ENCODE peak calls at places on chromosomes 13 and 19, in nine cellular contexts. One of them, this sample, is unnamed.

GRCh38 chr19:45496349-45496953 is 396 bp downstream of the RTN2 start:
- DNase-seq in transverse colon: no peak
- DNase-seq in A549: no peak
- DNase-seq in K562: peak
- DNase-seq in suprapubic skin: peak
- DNase-seq in ovary: peak
- DNase-seq in esophagus muscularis mucosa: no peak
- DNase-seq in tibial nerve: no peak
- DNase-seq in H1: no peak
- DNase-seq in this sample: no peak

GRCh38 chr13:29767006-29767405 is 83.4 kb downstream of the UBL3 start:
- DNase-seq in transverse colon: no peak
- DNase-seq in A549: no peak
- DNase-seq in K562: no peak
- DNase-seq in suprapubic skin: no peak
- DNase-seq in ovary: no peak
- DNase-seq in esophagus muscularis mucosa: no peak
- DNase-seq in tibial nerve: no peak
- DNase-seq in H1: no peak
- DNase-seq in this sample: no peak

GRCh38 chr13:110680852-110681251 is 25.1 kb downstream of the CARS2 start:
- DNase-seq in transverse colon: no peak
- DNase-seq in A549: peak
- DNase-seq in K562: peak
- DNase-seq in suprapubic skin: no peak
- DNase-seq in ovary: no peak
- DNase-seq in esophagus muscularis mucosa: no peak
- DNase-seq in tibial nerve: no peak
- DNase-seq in H1: no peak
- DNase-seq in this sample: no peak

GRCh38 chr19:42089191-42089750 is 13.3 kb downstream of the ZNF574 start:
- DNase-seq in transverse colon: no peak
- DNase-seq in A549: no peak
- DNase-seq in K562: no peak
- DNase-seq in suprapubic skin: no peak
- DNase-seq in ovary: no peak
- DNase-seq in esophagus muscularis mucosa: no peak
- DNase-seq in tibial nerve: no peak
- DNase-seq in H1: no peak
- DNase-seq in this sample: no peak

GRCh38 chr19:33432408-33433170 is 59.1 kb downstream of the CEBPG start:
- DNase-seq in transverse colon: no peak
- DNase-seq in A549: no peak
- DNase-seq in K562: no peak
- DNase-seq in suprapubic skin: no peak
- DNase-seq in ovary: no peak
- DNase-seq in esophagus muscularis mucosa: no peak
- DNase-seq in tibial nerve: no peak
- DNase-seq in H1: no peak
- DNase-seq in this sample: no peak

GRCh38 chr13:75458696-75459422 is 23.1 kb downstream of the TBC1D4 start:
- DNase-seq in transverse colon: peak
- DNase-seq in A549: no peak
- DNase-seq in K562: no peak
- DNase-seq in suprapubic skin: no peak
- DNase-seq in ovary: no peak
- DNase-seq in esophagus muscularis mucosa: no peak
- DNase-seq in tibial nerve: no peak
- DNase-seq in H1: no peak
- DNase-seq in this sample: peak

GRCh38 chr19:2391118-2391725 is 31.2 kb downstream of the TMPRSS9 start:
- DNase-seq in transverse colon: no peak
- DNase-seq in A549: peak
- DNase-seq in K562: peak
- DNase-seq in suprapubic skin: no peak
- DNase-seq in ovary: no peak
- DNase-seq in esophagus muscularis mucosa: no peak
- DNase-seq in tibial nerve: peak
- DNase-seq in H1: no peak
- DNase-seq in this sample: peak

GRCh38 chr13:41413907-41414306 is 43.4 kb upstream of the RGCC start:
- DNase-seq in transverse colon: no peak
- DNase-seq in A549: no peak
- DNase-seq in K562: no peak
- DNase-seq in suprapubic skin: no peak
- DNase-seq in ovary: no peak
- DNase-seq in esophagus muscularis mucosa: peak
- DNase-seq in tibial nerve: no peak
- DNase-seq in H1: no peak
- DNase-seq in this sample: no peak

GRCh38 chr13:98326274-98326673 is 149.2 kb upstream of the RNF113B start:
- DNase-seq in transverse colon: no peak
- DNase-seq in A549: no peak
- DNase-seq in K562: no peak
- DNase-seq in suprapubic skin: no peak
- DNase-seq in ovary: no peak
- DNase-seq in esophagus muscularis mucosa: no peak
- DNase-seq in tibial nerve: no peak
- DNase-seq in H1: no peak
- DNase-seq in this sample: no peak

GRCh38 chr19:30158893-30159245 is 213.3 kb upstream of the ZNF536 start:
- DNase-seq in transverse colon: no peak
- DNase-seq in A549: no peak
- DNase-seq in K562: no peak
- DNase-seq in suprapubic skin: no peak
- DNase-seq in ovary: no peak
- DNase-seq in esophagus muscularis mucosa: no peak
- DNase-seq in tibial nerve: no peak
- DNase-seq in H1: no peak
- DNase-seq in this sample: no peak

GRCh38 chr13:50198508-50198907 is 183.3 kb downstream of the KCNRG start:
- DNase-seq in transverse colon: no peak
- DNase-seq in A549: no peak
- DNase-seq in K562: no peak
- DNase-seq in suprapubic skin: no peak
- DNase-seq in ovary: no peak
- DNase-seq in esophagus muscularis mucosa: peak
- DNase-seq in tibial nerve: peak
- DNase-seq in H1: no peak
- DNase-seq in this sample: no peak

GRCh38 chr13:109790951-109791605 is 4.7 kb upstream of the IRS2 start:
- DNase-seq in transverse colon: peak
- DNase-seq in A549: no peak
- DNase-seq in K562: no peak
- DNase-seq in suprapubic skin: no peak
- DNase-seq in ovary: no peak
- DNase-seq in esophagus muscularis mucosa: peak
- DNase-seq in tibial nerve: peak
- DNase-seq in H1: no peak
- DNase-seq in this sample: no peak

GRCh38 chr19:53867225-53868090 is at the start of gene MYADM:
- DNase-seq in transverse colon: peak
- DNase-seq in A549: peak
- DNase-seq in K562: peak
- DNase-seq in suprapubic skin: peak
- DNase-seq in ovary: peak
- DNase-seq in esophagus muscularis mucosa: peak
- DNase-seq in tibial nerve: peak
- DNase-seq in H1: peak
- DNase-seq in this sample: peak

DNA sequence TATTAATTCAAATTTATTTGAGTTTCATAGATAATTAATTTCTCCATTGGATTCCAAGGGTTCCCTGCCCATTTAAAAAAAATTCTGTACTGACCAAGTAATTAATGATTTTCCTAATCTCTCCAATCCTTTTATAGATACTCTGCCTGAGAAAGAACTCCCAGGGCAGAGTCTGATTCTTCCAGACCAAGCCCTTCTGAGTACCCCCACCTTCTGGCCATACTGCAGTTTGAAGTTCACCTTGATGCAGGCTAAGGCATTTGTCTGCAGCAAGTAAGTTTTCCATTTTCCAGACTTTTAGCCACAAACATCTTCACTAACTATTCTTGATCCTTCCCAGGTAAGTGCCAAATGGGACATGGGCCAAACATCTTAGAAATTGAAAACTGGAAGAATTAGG is 195.9 kb downstream of the LHFPL6 start:
- DNase-seq in transverse colon: no peak
- DNase-seq in A549: no peak
- DNase-seq in K562: no peak
- DNase-seq in suprapubic skin: no peak
- DNase-seq in ovary: no peak
- DNase-seq in esophagus muscularis mucosa: no peak
- DNase-seq in tibial nerve: no peak
- DNase-seq in H1: no peak
- DNase-seq in this sample: no peak
- TF ChIP-seq EP300 in transverse colon: no peak
- TF ChIP-seq EP300 in A549: no peak
- TF ChIP-seq EP300 in K562: no peak
- TF ChIP-seq EP300 in suprapubic skin: no peak
- TF ChIP-seq EP300 in ovary: no peak
- TF ChIP-seq EP300 in esophagus muscularis mucosa: no peak
- TF ChIP-seq EP300 in tibial nerve: no peak
- TF ChIP-seq EP300 in H1: no peak
- TF ChIP-seq EP300 in this sample: no peak

DNA sequence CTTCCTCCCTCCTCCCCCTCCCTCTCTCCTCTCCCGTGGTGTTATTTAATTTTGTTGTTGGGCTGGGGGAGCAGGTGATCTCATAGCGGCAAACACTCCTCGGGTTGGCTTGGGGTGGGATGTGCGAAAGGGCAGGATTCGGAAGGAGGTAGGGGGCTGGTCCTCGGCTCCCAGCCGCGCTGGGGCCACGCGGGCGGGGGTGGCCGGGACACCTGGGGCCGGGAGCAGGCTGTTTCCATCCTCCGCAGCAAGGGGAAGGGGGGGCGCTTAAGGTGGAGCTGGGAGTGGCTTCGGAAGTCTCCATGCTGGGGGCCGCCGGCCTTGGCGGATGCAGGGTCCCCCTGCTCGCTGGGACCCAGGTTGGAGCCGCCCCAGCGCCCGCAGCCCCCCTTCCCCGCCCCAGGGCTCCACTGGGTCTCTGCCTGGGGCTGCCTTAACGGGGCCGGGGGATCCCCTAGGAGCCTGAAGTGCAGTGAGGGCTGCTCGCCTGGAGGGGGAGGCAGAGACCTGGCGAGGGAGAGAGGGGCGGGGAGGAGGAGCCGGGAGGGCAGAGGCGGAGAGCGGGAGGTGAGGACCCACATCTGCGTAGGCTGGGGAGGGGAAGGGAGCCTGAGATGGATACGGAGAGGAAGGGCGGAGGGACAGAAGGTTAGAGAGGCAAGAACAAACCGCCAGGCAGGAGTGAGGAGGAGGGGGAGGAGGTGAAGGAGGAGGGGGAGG is 365 bp upstream of the CA11 start:
- DNase-seq in transverse colon: peak
- DNase-seq in A549: peak
- DNase-seq in K562: peak
- DNase-seq in suprapubic skin: peak
- DNase-seq in ovary: peak
- DNase-seq in esophagus muscularis mucosa: no peak
- DNase-seq in tibial nerve: peak
- DNase-seq in H1: peak
- DNase-seq in this sample: peak
- H3K27ac ChIP-seq in transverse colon: peak
- H3K27ac ChIP-seq in A549: peak
- H3K27ac ChIP-seq in K562: peak
- H3K27ac ChIP-seq in suprapubic skin: peak
- H3K27ac ChIP-seq in ovary: peak
- H3K27ac ChIP-seq in esophagus muscularis mucosa: peak
- H3K27ac ChIP-seq in tibial nerve: peak
- H3K27ac ChIP-seq in H1: peak
- H3K27ac ChIP-seq in this sample: peak

GRCh38 chr13:34816543-34816942 is 125.5 kb upstream of the NBEA start:
- DNase-seq in transverse colon: no peak
- DNase-seq in A549: no peak
- DNase-seq in K562: no peak
- DNase-seq in suprapubic skin: no peak
- DNase-seq in ovary: no peak
- DNase-seq in esophagus muscularis mucosa: no peak
- DNase-seq in tibial nerve: no peak
- DNase-seq in H1: no peak
- DNase-seq in this sample: no peak
- TF ChIP-seq EP300 in transverse colon: no peak
- TF ChIP-seq EP300 in A549: no peak
- TF ChIP-seq EP300 in K562: no peak
- TF ChIP-seq EP300 in suprapubic skin: no peak
- TF ChIP-seq EP300 in ovary: no peak
- TF ChIP-seq EP300 in esophagus muscularis mucosa: no peak
- TF ChIP-seq EP300 in tibial nerve: no peak
- TF ChIP-seq EP300 in H1: no peak
- TF ChIP-seq EP300 in this sample: no peak

GRCh38 chr13:35526577-35526976 is 50.1 kb upstream of the MAB21L1 start:
- DNase-seq in transverse colon: no peak
- DNase-seq in A549: no peak
- DNase-seq in K562: no peak
- DNase-seq in suprapubic skin: no peak
- DNase-seq in ovary: no peak
- DNase-seq in esophagus muscularis mucosa: no peak
- DNase-seq in tibial nerve: no peak
- DNase-seq in H1: no peak
- DNase-seq in this sample: no peak

GRCh38 chr13:35534343-35534742 is 57.9 kb upstream of the MAB21L1 start:
- DNase-seq in transverse colon: no peak
- DNase-seq in A549: no peak
- DNase-seq in K562: no peak
- DNase-seq in suprapubic skin: no peak
- DNase-seq in ovary: no peak
- DNase-seq in esophagus muscularis mucosa: no peak
- DNase-seq in tibial nerve: no peak
- DNase-seq in H1: no peak
- DNase-seq in this sample: no peak

GRCh38 chr13:35531551-35531950 is 55.1 kb upstream of the MAB21L1 start:
- DNase-seq in transverse colon: no peak
- DNase-seq in A549: no peak
- DNase-seq in K562: no peak
- DNase-seq in suprapubic skin: no peak
- DNase-seq in ovary: no peak
- DNase-seq in esophagus muscularis mucosa: no peak
- DNase-seq in tibial nerve: no peak
- DNase-seq in H1: no peak
- DNase-seq in this sample: no peak

GRCh38 chr13:35527451-35527850 is 51.0 kb upstream of the MAB21L1 start:
- DNase-seq in transverse colon: no peak
- DNase-seq in A549: no peak
- DNase-seq in K562: no peak
- DNase-seq in suprapubic skin: no peak
- DNase-seq in ovary: no peak
- DNase-seq in esophagus muscularis mucosa: no peak
- DNase-seq in tibial nerve: no peak
- DNase-seq in H1: no peak
- DNase-seq in this sample: no peak

DNA sequence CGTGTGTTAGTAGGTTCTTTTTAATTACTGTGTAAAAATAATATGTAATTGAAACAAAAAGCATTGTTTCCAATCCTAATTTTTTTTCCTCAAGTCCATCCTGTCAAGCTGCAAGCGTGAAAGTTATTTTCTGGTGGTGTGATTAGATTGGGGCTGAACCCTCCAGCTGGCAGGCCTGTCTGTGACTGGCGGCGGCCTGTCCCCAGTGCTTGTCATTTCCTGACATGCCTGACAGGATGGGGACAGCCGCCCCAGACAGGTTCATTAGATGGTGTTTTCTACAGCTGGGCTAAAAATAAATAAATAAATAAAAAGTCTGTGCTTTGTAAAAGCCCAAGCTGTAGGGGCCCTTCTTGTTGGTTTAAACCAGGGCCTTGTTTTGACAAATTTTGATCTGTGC is 53.7 kb upstream of the MAB21L1 start:
- DNase-seq in transverse colon: no peak
- DNase-seq in A549: no peak
- DNase-seq in K562: no peak
- DNase-seq in suprapubic skin: no peak
- DNase-seq in ovary: no peak
- DNase-seq in esophagus muscularis mucosa: no peak
- DNase-seq in tibial nerve: no peak
- DNase-seq in H1: no peak
- DNase-seq in this sample: no peak
- H3K27ac ChIP-seq in transverse colon: no peak
- H3K27ac ChIP-seq in A549: no peak
- H3K27ac ChIP-seq in K562: no peak
- H3K27ac ChIP-seq in suprapubic skin: no peak
- H3K27ac ChIP-seq in ovary: no peak
- H3K27ac ChIP-seq in esophagus muscularis mucosa: no peak
- H3K27ac ChIP-seq in tibial nerve: no peak
- H3K27ac ChIP-seq in H1: no peak
- H3K27ac ChIP-seq in this sample: no peak

This sample was measured in stomach.